ENCODE peak calls at places on chromosomes 3 and 15, in nine cellular contexts. Z is activated naive CD4-positive, alpha-beta T cell treated with anti-CD3 and anti-CD28 coated beads for 36 hours; E is stimulated activated CD4-positive, alpha-beta T cell treated with anti-CD3 and anti-CD28 coated beads, Interleukin-4, amount 100 ng/mL, for 1 hour; S is activated CD4-positive, CD25-positive, alpha-beta regulatory T cell; M is NCI-H1105; P is MCF 10A; W is H4; G is hepatic stellate cell; I is thyroid gland. B is an unnamed sample.

GRCh38 chr3:53805463-53806159 is 40.6 kb downstream of the CHDH start:
- DNase-seq in W (no peak), M (no peak), G (no peak), S (no peak), I (no peak), E (no peak), P (no peak), Z (no peak), B (no peak)

GRCh38 chr3:120622870-120623718 is 27.0 kb downstream of the NDUFB4 start:
- DNase-seq in G (no peak), S (no peak), Z (no peak), I (no peak), E (no peak), P (peak), W (peak), M (no peak), B (peak)

GRCh38 chr15:59256538-59256937 is 49.9 kb downstream of the LDHAL6B start:
- DNase-seq in S (no peak), W (no peak), E (no peak), M (no peak), G (no peak), P (peak), Z (no peak), I (no peak), B (no peak)

GRCh38 chr15:39613861-39614260 is 33.0 kb downstream of the THBS1 start:
- DNase-seq in S (no peak), G (no peak), P (no peak), W (no peak), M (no peak), I (no peak), E (no peak), Z (no peak), B (no peak)

GRCh38 chr15:63497642-63498100 is 6.7 kb upstream of the USP3 start:
- DNase-seq in S (peak), E (peak), W (no peak), I (no peak), P (no peak), G (no peak), Z (peak), M (no peak), B (peak)

GRCh38 chr3:102741105-102741504 is 306.3 kb downstream of the ZPLD1 start:
- DNase-seq in E (no peak), S (no peak), P (peak), G (no peak), M (no peak), Z (no peak), I (no peak), W (no peak), B (no peak)

GRCh38 chr3:82274897-82275296 is 513.5 kb upstream of the GBE1 start:
- DNase-seq in W (no peak), Z (no peak), G (no peak), M (no peak), I (no peak), E (no peak), P (no peak), S (no peak), B (no peak)

GRCh38 chr3:156643729-156644389 is 30.5 kb upstream of the TIPARP start:
- DNase-seq in W (no peak), E (no peak), Z (peak), P (no peak), S (no peak), G (peak), M (no peak), I (no peak), B (no peak)

GRCh38 chr15:75452364-75452967 is 976 bp upstream of the SIN3A start:
- DNase-seq in P (peak), S (peak), G (peak), I (peak), Z (peak), M (peak), E (peak), W (peak), B (peak)

GRCh38 chr3:194579091-194579606 is 54.1 kb downstream of the TMEM44 start:
- DNase-seq in S (no peak), M (no peak), W (no peak), E (no peak), I (no peak), P (no peak), G (peak), Z (no peak), B (no peak)

GRCh38 chr15:55007561-55007960 is 189.2 kb downstream of the RSL24D1 start:
- DNase-seq in I (no peak), G (no peak), S (no peak), Z (no peak), W (no peak), E (no peak), P (no peak), M (no peak), B (no peak)

GRCh38 chr15:32649336-32649735 is 7.8 kb downstream of the SCG5 start:
- DNase-seq in S (no peak), M (no peak), I (no peak), P (no peak), E (no peak), W (no peak), Z (no peak), G (peak), B (no peak)

GRCh38 chr3:36380171-36381031 is at the start of gene STAC:
- DNase-seq in Z (no peak), W (peak), S (no peak), G (peak), M (peak), I (peak), P (peak), E (no peak), B (no peak)

GRCh38 chr3:129326591-129326990 is 47.9 kb downstream of the HMCES start:
- DNase-seq in I (no peak), M (no peak), Z (no peak), E (no peak), S (no peak), G (no peak), P (no peak), W (no peak), B (no peak)

GRCh38 chr3:124707667-124708066 is 22.6 kb upstream of the UMPS start:
- DNase-seq in E (no peak), P (peak), S (no peak), I (no peak), Z (no peak), W (peak), M (no peak), G (peak), B (no peak)

GRCh38 chr15:62068071-62068786 is 1.5 kb downstream of the C2CD4A start:
- DNase-seq in E (peak), I (peak), G (peak), Z (peak), P (peak), S (no peak), W (no peak), M (no peak), B (no peak)

GRCh38 chr15:85910796-85911195 is 116.1 kb upstream of the KLHL25 start:
- DNase-seq in P (no peak), M (no peak), I (no peak), S (no peak), G (no peak), Z (no peak), W (no peak), E (no peak), B (no peak)

GRCh38 chr15:39776068-39776467 is 6.6 kb downstream of the FSIP1 start:
- DNase-seq in S (no peak), P (no peak), Z (no peak), E (no peak), W (no peak), I (no peak), G (no peak), M (no peak), B (no peak)

GRCh38 chr3:46406786-46407611 is at the start of the genes CCR5AS and CCRL2:
- DNase-seq in G (peak), P (no peak), I (peak), W (peak), M (no peak), S (peak), Z (peak), E (peak), B (peak)

GRCh38 chr3:167151671-167152070 is 228.4 kb downstream of the ZBBX start:
- DNase-seq in I (no peak), E (no peak), S (no peak), M (no peak), Z (no peak), G (no peak), W (no peak), P (no peak), B (no peak)

GRCh38 chr3:177382944-177383343 is 185.7 kb upstream of the TBL1XR1 start:
- DNase-seq in Z (no peak), G (no peak), P (no peak), W (no peak), M (no peak), S (no peak), I (no peak), E (no peak), B (no peak)

GRCh38 chr3:62686486-62686885 is 188.7 kb downstream of the CADPS start:
- DNase-seq in G (no peak), E (no peak), Z (no peak), S (no peak), I (no peak), M (no peak), P (peak), W (no peak), B (no peak)

GRCh38 chr3:109899930-109900329 is 562.6 kb upstream of the DPPA4 start:
- DNase-seq in E (no peak), S (no peak), M (no peak), W (no peak), Z (no peak), P (no peak), I (no peak), G (no peak), B (no peak)

GRCh38 chr15:40046721-40047412 is 7.9 kb upstream of the SRP14 start:
- DNase-seq in P (peak), Z (peak), W (no peak), S (no peak), M (no peak), E (peak), G (peak), I (no peak), B (no peak)

GRCh38 chr3:43181202-43181910 is 75.5 kb upstream of the POMGNT2 start:
- DNase-seq in S (no peak), G (no peak), P (peak), I (no peak), W (no peak), M (no peak), E (peak), Z (peak), B (peak)

GRCh38 chr3:24401090-24401810 is 93.4 kb downstream of the THRB start:
- DNase-seq in E (no peak), M (peak), P (no peak), G (no peak), S (no peak), Z (no peak), I (no peak), W (no peak), B (no peak)

GRCh38 chr3:104909188-104909587 is 457.5 kb upstream of the ALCAM start:
- DNase-seq in E (no peak), M (peak), G (peak), I (no peak), S (no peak), W (peak), P (peak), Z (no peak), B (no peak)

GRCh38 chr3:150106752-150107428 is 136.2 kb upstream of the PFN2 start:
- DNase-seq in G (peak), Z (no peak), S (no peak), M (no peak), I (no peak), P (peak), E (no peak), W (peak), B (no peak)

GRCh38 chr3:64445318-64446300 is 220.3 kb upstream of the PRICKLE2 start:
- DNase-seq in Z (no peak), S (no peak), P (no peak), E (no peak), M (peak), W (no peak), G (peak), I (peak), B (no peak)

GRCh38 chr3:128218476-128218829 is 65.2 kb downstream of the EEFSEC start:
- DNase-seq in W (no peak), S (no peak), M (no peak), P (no peak), Z (no peak), I (peak), E (no peak), G (no peak), B (no peak)

GRCh38 chr3:189724366-189724765 is 93.2 kb downstream of the TP63 start:
- DNase-seq in E (no peak), P (no peak), I (no peak), M (no peak), G (no peak), W (no peak), Z (no peak), S (no peak), B (no peak)

GRCh38 chr3:66603161-66603611 is 102.4 kb upstream of the LRIG1 start:
- DNase-seq in E (no peak), Z (no peak), S (no peak), M (no peak), I (no peak), P (no peak), W (no peak), G (no peak), B (peak)

GRCh38 chr3:50164056-50164455 is 8.9 kb downstream of the SEMA3F start:
- DNase-seq in M (no peak), I (peak), W (peak), S (no peak), G (peak), Z (no peak), P (peak), E (no peak), B (no peak)

GRCh38 chr3:133933097-133934024 is 37.7 kb upstream of the RAB6B start:
- DNase-seq in M (no peak), S (no peak), I (no peak), P (no peak), Z (no peak), W (peak), G (no peak), E (no peak), B (no peak)

GRCh38 chr15:33871911-33872760 is 96.2 kb upstream of the CHRM5 start:
- DNase-seq in Z (no peak), M (no peak), E (no peak), G (no peak), S (no peak), W (no peak), P (no peak), I (no peak), B (no peak)

GRCh38 chr15:90345859-90346258 is 6.2 kb upstream of the ZNF774 start:
- DNase-seq in S (no peak), M (no peak), Z (no peak), I (no peak), W (no peak), G (no peak), P (no peak), E (no peak), B (no peak)

GRCh38 chr15:86010891-86011290 is 68.8 kb upstream of the AGBL1 start:
- DNase-seq in E (no peak), S (no peak), P (no peak), I (no peak), G (no peak), W (no peak), Z (no peak), M (no peak), B (no peak)

GRCh38 chr3:62446337-62446940 is 73.1 kb upstream of the FEZF2 start:
- DNase-seq in P (no peak), I (no peak), G (no peak), Z (no peak), M (no peak), W (no peak), E (no peak), S (no peak), B (peak)

GRCh38 chr3:70471464-70472342 is 159.3 kb upstream of the MDFIC2 start:
- DNase-seq in I (peak), W (peak), E (no peak), Z (no peak), G (peak), P (no peak), S (no peak), M (no peak), B (no peak)

B was measured in Jurkat, Clone E6-1.